ENCODE peak calls at places on chromosomes 11 and 22, in ten cellular contexts. L is AG04449; F is NCI-H510A; Q is HepG2; U is activated naive CD4-positive, alpha-beta T cell treated with anti-CD3 and anti-CD28 coated beads for 36 hours; P is NCI-H2227 treated with DMSO at 0.1 percent for 48 hours; J is pons; H is DMS153; T is stimulated activated CD4-positive, alpha-beta T cell treated with anti-CD3 and anti-CD28 coated beads, TNF-alpha, amount 100 ng/mL, for 48 hours; R is HT1080. I is an unnamed sample.
A peak's percentile ranks its signal among the peaks of the same experiment; 100 is the strongest.

GRCh38 chr11:72762641-72763304 is 10.6 kb upstream of the ARAP1 start:
- DNase-seq in H (no peak), U (peak; percentile 61), P (no peak), R (no peak), J (no peak), Q (no peak), L (no peak), T (no peak), F (no peak), I (no peak)

GRCh38 chr22:49862408-49862776 is 8.7 kb downstream of the ZBED4 start:
- DNase-seq in L (no peak), J (no peak), F (no peak), H (no peak), T (no peak), R (no peak), P (no peak), Q (no peak), U (no peak), I (no peak)

GRCh38 chr22:49670610-49671330 is 156.9 kb downstream of the BRD1 start:
- DNase-seq in F (no peak), P (no peak), Q (no peak), T (peak; percentile 35), L (no peak), H (no peak), J (no peak), R (no peak), U (peak; percentile 22), I (peak; percentile 56)

GRCh38 chr11:77428598-77428997 is 45.3 kb downstream of the PAK1 start:
- DNase-seq in H (no peak), J (no peak), P (no peak), R (no peak), F (no peak), T (no peak), Q (no peak), L (no peak), U (no peak), I (no peak)

GRCh38 chr11:10975287-10975721 is 117.5 kb upstream of the ZBED5 start:
- DNase-seq in T (no peak), J (no peak), L (no peak), U (no peak), P (no peak), Q (no peak), F (no peak), H (peak; percentile 82), R (no peak), I (no peak)

GRCh38 chr11:131688056-131688693 is 317.8 kb downstream of the NTM start:
- DNase-seq in H (peak; percentile 21), T (no peak), J (peak; percentile 51), L (no peak), Q (peak; percentile 9), P (peak; percentile 70), F (no peak), R (peak; percentile 71), U (peak; percentile 33), I (peak; percentile 81)

GRCh38 chr11:7314811-7315604 is 63.3 kb downstream of the SYT9 start:
- DNase-seq in T (no peak), J (no peak), H (no peak), F (no peak), L (no peak), Q (no peak), U (no peak), R (no peak), P (no peak), I (no peak)

GRCh38 chr11:65378208-65378927 is 4.1 kb downstream of the SLC25A45 start:
- DNase-seq in Q (no peak), T (no peak), P (no peak), H (no peak), R (no peak), L (no peak), J (peak; percentile 33), U (no peak), F (no peak), I (no peak)

I was measured in WTC11.